ENCODE peak calls at places on chromosomes 7 and 10, in seven cellular contexts. Q, K, Y, X, V, C and T are unnamed samples.

GRCh38 chr7:119943932-119944600 is 328.9 kb upstream of the KCND2 start:
- DNase-seq in Q (no peak), K (no peak), Y (no peak), X (no peak), V (no peak), C (no peak), T (no peak)

GRCh38 chr10:81920213-81920829 is 45.3 kb downstream of the NRG3 start:
- DNase-seq in Q (no peak), K (no peak), Y (no peak), X (peak), V (no peak), C (no peak), T (no peak)

GRCh38 chr7:156220701-156221100 is 408.4 kb upstream of the SHH start:
- DNase-seq in Q (no peak), K (no peak), Y (no peak), X (no peak), V (no peak), C (peak), T (no peak)

GRCh38 chr10:4069491-4069890 is 284.5 kb upstream of the KLF6 start:
- DNase-seq in Q (no peak), K (peak), Y (peak), X (peak), V (no peak), C (no peak), T (no peak)

GRCh38 chr7:65750511-65751344 is 122.1 kb upstream of the VKORC1L1 start:
- DNase-seq in Q (peak), K (peak), Y (peak), X (peak), V (peak), C (peak), T (peak)

GRCh38 chr10:5551531-5552375 is 27.0 kb downstream of the CALML3 start:
- DNase-seq in Q (no peak), K (peak), Y (peak), X (peak), V (no peak), C (no peak), T (no peak)

GRCh38 chr7:23472046-23472445 is 1.8 kb upstream of the IGF2BP3 start:
- DNase-seq in Q (no peak), K (no peak), Y (no peak), X (no peak), V (peak), C (no peak), T (no peak)

GRCh38 chr10:72243822-72244437 is 27.9 kb upstream of the ASCC1 start:
- DNase-seq in Q (no peak), K (peak), Y (peak), X (peak), V (no peak), C (peak), T (no peak)

GRCh38 chr7:151168022-151168786 is 710 bp upstream of the GBX1 start:
- DNase-seq in Q (peak), K (no peak), Y (no peak), X (no peak), V (peak), C (peak), T (no peak)

GRCh38 chr7:65953890-65954289 is 28.1 kb downstream of the GUSB start:
- DNase-seq in Q (no peak), K (no peak), Y (no peak), X (no peak), V (no peak), C (no peak), T (no peak)

GRCh38 chr7:2014391-2015241 is 218.1 kb downstream of the MAD1L1 start:
- DNase-seq in Q (peak), K (no peak), Y (no peak), X (no peak), V (no peak), C (no peak), T (no peak)

GRCh38 chr7:70098905-70099672 is 500.8 kb downstream of the AUTS2 start:
- DNase-seq in Q (no peak), K (no peak), Y (no peak), X (no peak), V (no peak), C (no peak), T (no peak)

GRCh38 chr7:141072548-141073172 is 1.2 kb upstream of the TMEM178B start:
- DNase-seq in Q (peak), K (peak), Y (peak), X (peak), V (peak), C (peak), T (no peak)

GRCh38 chr10:84296071-84296981 is 32.1 kb upstream of the CCSER2 start:
- DNase-seq in Q (no peak), K (peak), Y (peak), X (peak), V (no peak), C (no peak), T (peak)

GRCh38 chr10:110642980-110643655 is 1.0 kb upstream of the RBM20 start:
- DNase-seq in Q (peak), K (peak), Y (no peak), X (no peak), V (peak), C (peak), T (no peak)

GRCh38 chr7:151599401-151600227 is 79.9 kb upstream of the RHEB start:
- DNase-seq in Q (no peak), K (peak), Y (peak), X (peak), V (no peak), C (no peak), T (no peak)

GRCh38 chr7:73308074-73308664 is 457 bp downstream of the NSUN5 start:
- DNase-seq in Q (peak), K (no peak), Y (peak), X (no peak), V (peak), C (peak), T (no peak)

GRCh38 chr7:13981070-13981469 is 8.4 kb downstream of the ETV1 start:
- DNase-seq in Q (no peak), K (peak), Y (peak), X (peak), V (no peak), C (no peak), T (no peak)

GRCh38 chr7:136976504-136977251 is 108.2 kb downstream of the CHRM2 start:
- DNase-seq in Q (no peak), K (peak), Y (no peak), X (no peak), V (no peak), C (no peak), T (peak)

GRCh38 chr10:109987828-109988227 is 20.0 kb upstream of the ADD3 start:
- DNase-seq in Q (no peak), K (no peak), Y (no peak), X (no peak), V (no peak), C (no peak), T (no peak)

GRCh38 chr10:15236340-15236739 is 67.8 kb upstream of the NMT2 start:
- DNase-seq in Q (no peak), K (no peak), Y (no peak), X (peak), V (no peak), C (no peak), T (no peak)

GRCh38 chr7:30899066-30899465 is 12.6 kb upstream of the AQP1 start:
- DNase-seq in Q (no peak), K (no peak), Y (no peak), X (no peak), V (no peak), C (no peak), T (no peak)

GRCh38 chr10:94108200-94108599 is 114.5 kb downstream of the PLCE1 start:
- DNase-seq in Q (no peak), K (peak), Y (peak), X (peak), V (no peak), C (no peak), T (no peak)

GRCh38 chr10:121574519-121575170 is 23.6 kb downstream of the FGFR2 start:
- DNase-seq in Q (no peak), K (no peak), Y (peak), X (no peak), V (no peak), C (no peak), T (no peak)

GRCh38 chr7:2982401-2982800 is 61.3 kb downstream of the CARD11 start:
- DNase-seq in Q (no peak), K (no peak), Y (no peak), X (no peak), V (no peak), C (no peak), T (no peak)

GRCh38 chr7:19869979-19870378 is 96.6 kb upstream of the TMEM196 start:
- DNase-seq in Q (no peak), K (no peak), Y (no peak), X (no peak), V (no peak), C (no peak), T (no peak)